ENCODE peak calls at places on chromosome 11, in nine cellular contexts. I is OCI-LY7, Y is H9, B is testis, D is cardiac muscle cell, P is body of pancreas, X is uterus, N is PC-3, Q is A549. G is an unnamed sample.

GRCh38 chr11:128608732-128609131 is 21.4 kb upstream of the ETS1 start:
- DNase-seq in I (peak; percentile 42), Y (no peak), B (no peak), D (no peak), P (no peak), X (no peak), N (no peak), Q (no peak), G (no peak)

GRCh38 chr11:1199689-1200610 is 22.9 kb upstream of the MUC5B start:
- DNase-seq in I (no peak), Y (peak; percentile 28), B (no peak), D (no peak), P (no peak), X (no peak), N (peak; percentile 44), Q (no peak), G (no peak)

GRCh38 chr11:74932797-74933196 is 16.1 kb downstream of the XRRA1 start:
- DNase-seq in I (no peak), Y (no peak), B (no peak), D (peak; percentile 28), P (no peak), X (no peak), N (peak; percentile 93), Q (no peak), G (no peak)

GRCh38 chr11:34313099-34313517 is 44.7 kb downstream of the ABTB2 start:
- DNase-seq in I (peak; percentile 39), Y (peak; percentile 37), B (no peak), D (peak; percentile 15), P (no peak), X (peak; percentile 30), N (no peak), Q (no peak), G (no peak)

GRCh38 chr11:16167706-16168487 is 188.4 kb downstream of the SOX6 start:
- DNase-seq in I (no peak), Y (no peak), B (no peak), D (no peak), P (no peak), X (no peak), N (no peak), Q (no peak), G (no peak)

GRCh38 chr11:134578807-134579708 is 167.0 kb upstream of the B3GAT1 start:
- DNase-seq in I (no peak), Y (no peak), B (peak; percentile 39), D (no peak), P (no peak), X (no peak), N (no peak), Q (no peak), G (peak; percentile 24)

GRCh38 chr11:132471491-132471890 is 1060.8 kb downstream of the OPCML start:
- DNase-seq in I (no peak), Y (no peak), B (no peak), D (peak; percentile 37), P (no peak), X (no peak), N (no peak), Q (no peak), G (no peak)

GRCh38 chr11:126113515-126113957 is 50.9 kb upstream of the CDON start:
- DNase-seq in I (no peak), Y (no peak), B (peak; percentile 96), D (peak; percentile 98), P (peak; percentile 95), X (peak; percentile 91), N (peak; percentile 98), Q (peak; percentile 88), G (peak; percentile 90)

GRCh38 chr11:116509566-116509965 is 263.2 kb downstream of the BUD13 start:
- DNase-seq in I (no peak), Y (peak; percentile 12), B (no peak), D (no peak), P (no peak), X (no peak), N (no peak), Q (no peak), G (no peak)

GRCh38 chr11:68946416-68947090 is 34.2 kb downstream of the MRGPRD start:
- DNase-seq in I (no peak), Y (no peak), B (no peak), D (peak; percentile 94), P (peak; percentile 20), X (peak; percentile 77), N (peak; percentile 12), Q (peak; percentile 33), G (no peak)

GRCh38 chr11:105903113-105903512 is 118.9 kb downstream of the MSANTD4 start:
- DNase-seq in I (no peak), Y (no peak), B (no peak), D (no peak), P (no peak), X (no peak), N (no peak), Q (no peak), G (no peak)

GRCh38 chr11:14288189-14288935 is 70.6 kb downstream of the RRAS2 start:
- DNase-seq in I (no peak), Y (no peak), B (no peak), D (peak; percentile 84), P (no peak), X (no peak), N (peak; percentile 71), Q (peak; percentile 54), G (no peak)

GRCh38 chr11:69443968-69444364 is 37.5 kb upstream of the LINC01488 start:
- DNase-seq in I (no peak), Y (no peak), B (no peak), D (peak; percentile 54), P (no peak), X (no peak), N (no peak), Q (no peak), G (no peak)

GRCh38 chr11:3136542-3137455 is 28.3 kb downstream of the OSBPL5 start:
- DNase-seq in I (no peak), Y (no peak), B (no peak), D (no peak), P (peak; percentile 2), X (peak; percentile 10), N (no peak), Q (no peak), G (no peak)

GRCh38 chr11:128482512-128483191 is 104.7 kb downstream of the ETS1 start:
- DNase-seq in I (no peak), Y (no peak), B (no peak), D (peak; percentile 92), P (no peak), X (no peak), N (no peak), Q (no peak), G (no peak)

GRCh38 chr11:283405-284080 is 5.3 kb downstream of the NLRP6 start:
- DNase-seq in I (no peak), Y (no peak), B (peak; percentile 12), D (no peak), P (no peak), X (no peak), N (no peak), Q (no peak), G (no peak)

GRCh38 chr11:130476200-130476921 is 27.9 kb downstream of the ADAMTS15 start:
- DNase-seq in I (no peak), Y (no peak), B (no peak), D (no peak), P (no peak), X (no peak), N (no peak), Q (no peak), G (no peak)

GRCh38 chr11:11237433-11237832 is 115.6 kb downstream of the CSNK2A3 start:
- DNase-seq in I (no peak), Y (no peak), B (no peak), D (no peak), P (no peak), X (no peak), N (no peak), Q (no peak), G (no peak)

GRCh38 chr11:64694821-64695365 is 28.1 kb downstream of the NRXN2 start:
- DNase-seq in I (peak; percentile 84), Y (peak; percentile 56), B (no peak), D (no peak), P (no peak), X (no peak), N (no peak), Q (no peak), G (no peak)

DNA sequence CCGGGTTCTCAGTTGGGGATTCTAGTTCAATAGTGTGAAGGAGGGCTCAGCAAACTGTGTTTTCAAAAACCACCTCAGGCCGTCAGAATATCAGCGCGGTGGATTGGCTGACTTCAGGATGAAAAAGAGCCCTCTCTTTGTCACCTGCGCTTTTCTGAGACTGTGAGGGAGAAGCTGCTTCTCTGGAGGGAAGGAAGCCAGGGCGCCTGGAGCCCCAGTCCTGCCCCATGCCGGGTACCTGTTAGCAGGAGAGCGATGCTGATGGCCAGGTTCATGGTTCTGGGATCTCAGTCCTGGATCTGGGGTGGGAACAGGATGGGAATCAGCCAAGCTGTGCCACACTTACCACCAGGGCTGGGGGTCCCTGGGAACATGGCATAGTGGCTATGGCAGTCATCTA is 2.3 kb downstream of the THY1 start:
- DNase-seq in I (no peak), Y (no peak), B (no peak), D (no peak), P (no peak), X (no peak), N (no peak), Q (no peak), G (no peak)
- H3K4me1 ChIP-seq in I (no peaks in the 10 kb centered on the region), Y (peaks cover 14% of the 10 kb centered on the region), B (peaks cover 5% of the 10 kb centered on the region), D (peaks cover 10% of the 10 kb centered on the region), P (peaks cover 11% of the 10 kb centered on the region), X (peaks cover 13% of the 10 kb centered on the region), N (peaks cover 19% of the 10 kb centered on the region), Q (peaks cover 6% of the 10 kb centered on the region), G (no peaks in the 10 kb centered on the region)

GRCh38 chr11:70544067-70544773 is 145.9 kb downstream of the CTTN start:
- DNase-seq in I (no peak), Y (no peak), B (no peak), D (no peak), P (no peak), X (no peak), N (no peak), Q (no peak), G (no peak)
- H3K9me3 ChIP-seq in I (no peaks in the 10 kb centered on the region), Y (no peaks in the 10 kb centered on the region), B (no peaks in the 10 kb centered on the region), D (no peaks in the 10 kb centered on the region), P (no peaks in the 10 kb centered on the region), X (no peaks in the 10 kb centered on the region), N (no peaks in the 10 kb centered on the region), Q (no peaks in the 10 kb centered on the region), G (no peaks in the 10 kb centered on the region)

DNA sequence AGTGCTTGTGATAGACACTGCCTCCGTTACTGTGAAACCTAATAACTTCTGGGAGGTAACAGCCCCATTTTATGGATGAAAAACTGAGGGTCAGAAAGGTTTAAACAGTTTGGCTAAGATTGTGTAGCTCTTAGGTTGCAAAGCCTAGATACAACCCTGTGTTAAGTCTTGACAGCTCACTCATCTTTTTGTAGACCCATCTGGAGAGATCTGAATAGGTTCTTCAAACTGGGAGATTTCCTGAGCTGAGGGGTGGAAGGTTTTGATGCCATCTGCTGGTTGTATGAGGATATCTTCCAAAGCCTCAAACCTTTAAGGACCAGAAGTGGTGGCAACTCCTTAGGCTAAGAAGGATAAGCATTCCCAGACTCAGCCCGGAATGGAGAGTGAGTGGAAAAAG is 8.3 kb downstream of the YPEL4 start:
- DNase-seq in I (peak; percentile 69), Y (no peak), B (no peak), D (peak; percentile 75), P (no peak), X (no peak), N (peak; percentile 76), Q (peak; percentile 74), G (no peak)
- TF ChIP-seq CTCF in I (peak; percentile 80), Y (peak; percentile 64), B (peak; percentile 36), D (peak; percentile 61), P (peak; percentile 26), X (peak; percentile 55), N (peak; percentile 81), Q (peak; percentile 69), G (peak; percentile 33)

DNA sequence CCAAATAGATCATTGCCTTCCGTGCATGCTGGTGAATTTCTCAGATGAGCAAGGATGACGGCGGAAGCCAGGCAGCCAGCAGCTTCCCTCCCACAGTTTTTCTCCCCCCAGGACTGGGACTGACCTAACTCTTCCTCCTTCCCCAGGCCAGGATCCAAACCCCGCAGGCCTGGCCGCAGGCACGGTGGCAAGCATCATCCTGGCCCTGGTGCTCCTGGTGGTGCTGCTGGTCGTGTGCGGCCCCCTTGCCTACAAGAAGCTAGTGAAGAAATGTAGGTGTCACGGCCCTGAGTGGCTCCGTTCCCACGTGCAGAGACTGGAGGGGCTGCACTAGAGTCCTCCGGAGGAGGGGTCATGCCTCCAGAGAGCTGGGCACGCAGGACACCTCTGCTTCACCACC is 20.5 kb downstream of the CD5 start:
- DNase-seq in I (no peak), Y (no peak), B (no peak), D (no peak), P (no peak), X (no peak), N (no peak), Q (no peak), G (no peak)
- H3K4me1 ChIP-seq in I (no peaks in the 10 kb centered on the region), Y (no peaks in the 10 kb centered on the region), B (peaks cover 26% of the 10 kb centered on the region), D (no peaks in the 10 kb centered on the region), P (peaks cover 13% of the 10 kb centered on the region), X (no peaks in the 10 kb centered on the region), N (peaks cover 13% of the 10 kb centered on the region), Q (peaks cover 8% of the 10 kb centered on the region), G (no peaks in the 10 kb centered on the region)